ENCODE peak calls at places on chromosome 1, in six cellular contexts. One of them, this sample, is unnamed.

GRCh38 chr1:191851799-191852595 is 306.3 kb upstream of the RGS18 start:
- DNase-seq in pancreas: no peak
- DNase-seq in uterus: no peak
- DNase-seq in heart right ventricle: no peak
- DNase-seq in fibroblast of lung: peak; percentile 81
- DNase-seq in right atrium auricular region: no peak
- DNase-seq in this sample: no peak

GRCh38 chr1:203860396-203860951 is 925 bp upstream of the SNRPE start:
- DNase-seq in pancreas: peak; percentile 67
- DNase-seq in uterus: peak; percentile 35
- DNase-seq in heart right ventricle: no peak
- DNase-seq in fibroblast of lung: peak; percentile 72
- DNase-seq in right atrium auricular region: no peak
- DNase-seq in this sample: peak; percentile 95

GRCh38 chr1:166865931-166866330 is 10.1 kb downstream of the TADA1 start:
- DNase-seq in pancreas: no peak
- DNase-seq in uterus: no peak
- DNase-seq in heart right ventricle: no peak
- DNase-seq in fibroblast of lung: no peak
- DNase-seq in right atrium auricular region: no peak
- DNase-seq in this sample: no peak

GRCh38 chr1:193487722-193488121 is 301.3 kb upstream of the B3GALT2 start:
- DNase-seq in pancreas: no peak
- DNase-seq in uterus: no peak
- DNase-seq in heart right ventricle: no peak
- DNase-seq in fibroblast of lung: no peak
- DNase-seq in right atrium auricular region: no peak
- DNase-seq in this sample: no peak

GRCh38 chr1:40032240-40032891 is 8.2 kb upstream of the CAP1 start:
- DNase-seq in pancreas: peak; percentile 49
- DNase-seq in uterus: peak; percentile 53
- DNase-seq in heart right ventricle: no peak
- DNase-seq in fibroblast of lung: peak; percentile 67
- DNase-seq in right atrium auricular region: peak; percentile 69
- DNase-seq in this sample: peak; percentile 76

GRCh38 chr1:39655578-39656268 is 16.2 kb downstream of the NT5C1A start:
- DNase-seq in pancreas: no peak
- DNase-seq in uterus: no peak
- DNase-seq in heart right ventricle: no peak
- DNase-seq in fibroblast of lung: no peak
- DNase-seq in right atrium auricular region: no peak
- DNase-seq in this sample: no peak

GRCh38 chr1:246753670-246754535 is 29.7 kb downstream of the SCCPDH start:
- DNase-seq in pancreas: peak; percentile 51
- DNase-seq in uterus: peak; percentile 43
- DNase-seq in heart right ventricle: peak; percentile 42
- DNase-seq in fibroblast of lung: peak; percentile 38
- DNase-seq in right atrium auricular region: no peak
- DNase-seq in this sample: peak; percentile 35

GRCh38 chr1:153678519-153679336 is at the start of gene NPR1:
- DNase-seq in pancreas: peak; percentile 29
- DNase-seq in uterus: peak; percentile 69
- DNase-seq in heart right ventricle: peak; percentile 72
- DNase-seq in fibroblast of lung: no peak
- DNase-seq in right atrium auricular region: peak; percentile 74
- DNase-seq in this sample: no peak

GRCh38 chr1:227124461-227124860 is 184.4 kb downstream of the COQ8A start:
- DNase-seq in pancreas: no peak
- DNase-seq in uterus: no peak
- DNase-seq in heart right ventricle: no peak
- DNase-seq in fibroblast of lung: peak; percentile 18
- DNase-seq in right atrium auricular region: no peak
- DNase-seq in this sample: no peak

GRCh38 chr1:19640363-19641316 is 3.5 kb upstream of the NBL1 start:
- DNase-seq in pancreas: peak; percentile 34
- DNase-seq in uterus: no peak
- DNase-seq in heart right ventricle: no peak
- DNase-seq in fibroblast of lung: peak; percentile 25
- DNase-seq in right atrium auricular region: no peak
- DNase-seq in this sample: peak; percentile 94

GRCh38 chr1:229514578-229515275 is 6.6 kb upstream of the NUP133 start:
- DNase-seq in pancreas: peak; percentile 64
- DNase-seq in uterus: peak; percentile 68
- DNase-seq in heart right ventricle: peak; percentile 18
- DNase-seq in fibroblast of lung: peak; percentile 64
- DNase-seq in right atrium auricular region: peak; percentile 63
- DNase-seq in this sample: peak; percentile 78

GRCh38 chr1:150922519-150922975 is 3.6 kb upstream of the SETDB1 start:
- DNase-seq in pancreas: peak; percentile 67
- DNase-seq in uterus: peak; percentile 78
- DNase-seq in heart right ventricle: no peak
- DNase-seq in fibroblast of lung: peak; percentile 91
- DNase-seq in right atrium auricular region: peak; percentile 75
- DNase-seq in this sample: peak; percentile 85

GRCh38 chr1:231021540-231022031 is 18.5 kb downstream of the FAM89A start:
- DNase-seq in pancreas: no peak
- DNase-seq in uterus: no peak
- DNase-seq in heart right ventricle: no peak
- DNase-seq in fibroblast of lung: no peak
- DNase-seq in right atrium auricular region: no peak
- DNase-seq in this sample: no peak

GRCh38 chr1:42380617-42381423 is at the start of gene RIMKLA:
- DNase-seq in pancreas: peak; percentile 62
- DNase-seq in uterus: no peak
- DNase-seq in heart right ventricle: peak; percentile 61
- DNase-seq in fibroblast of lung: peak; percentile 20
- DNase-seq in right atrium auricular region: no peak
- DNase-seq in this sample: peak; percentile 53

GRCh38 chr1:193115629-193116227 is 6.1 kb upstream of the CDC73 start:
- DNase-seq in pancreas: no peak
- DNase-seq in uterus: peak; percentile 69
- DNase-seq in heart right ventricle: no peak
- DNase-seq in fibroblast of lung: peak; percentile 100
- DNase-seq in right atrium auricular region: no peak
- DNase-seq in this sample: peak; percentile 75

GRCh38 chr1:41843378-41843777 is 75.3 kb downstream of the HIVEP3 start:
- DNase-seq in pancreas: no peak
- DNase-seq in uterus: no peak
- DNase-seq in heart right ventricle: no peak
- DNase-seq in fibroblast of lung: peak; percentile 88
- DNase-seq in right atrium auricular region: no peak
- DNase-seq in this sample: no peak

GRCh38 chr1:156673387-156674121 is 3.7 kb downstream of the NES start:
- DNase-seq in pancreas: no peak
- DNase-seq in uterus: no peak
- DNase-seq in heart right ventricle: no peak
- DNase-seq in fibroblast of lung: peak; percentile 50
- DNase-seq in right atrium auricular region: no peak
- DNase-seq in this sample: no peak

GRCh38 chr1:153957744-153958110 is 685 bp downstream of the CRTC2 start:
- DNase-seq in pancreas: no peak
- DNase-seq in uterus: no peak
- DNase-seq in heart right ventricle: no peak
- DNase-seq in fibroblast of lung: peak; percentile 36
- DNase-seq in right atrium auricular region: no peak
- DNase-seq in this sample: peak; percentile 33

GRCh38 chr1:2251363-2251762 is 23.2 kb downstream of the SKI start:
- DNase-seq in pancreas: no peak
- DNase-seq in uterus: no peak
- DNase-seq in heart right ventricle: no peak
- DNase-seq in fibroblast of lung: no peak
- DNase-seq in right atrium auricular region: no peak
- DNase-seq in this sample: no peak

GRCh38 chr1:2251786-2252185 is 23.7 kb downstream of the SKI start:
- DNase-seq in pancreas: peak; percentile 52
- DNase-seq in uterus: no peak
- DNase-seq in heart right ventricle: peak; percentile 80
- DNase-seq in fibroblast of lung: no peak
- DNase-seq in right atrium auricular region: no peak
- DNase-seq in this sample: peak; percentile 45

GRCh38 chr1:2249559-2249906 is 21.4 kb downstream of the SKI start:
- DNase-seq in pancreas: no peak
- DNase-seq in uterus: no peak
- DNase-seq in heart right ventricle: no peak
- DNase-seq in fibroblast of lung: no peak
- DNase-seq in right atrium auricular region: no peak
- DNase-seq in this sample: no peak

GRCh38 chr1:2252423-2252822 is 24.3 kb downstream of the SKI start:
- DNase-seq in pancreas: no peak
- DNase-seq in uterus: no peak
- DNase-seq in heart right ventricle: no peak
- DNase-seq in fibroblast of lung: no peak
- DNase-seq in right atrium auricular region: no peak
- DNase-seq in this sample: no peak

GRCh38 chr1:2250721-2251281 is 22.7 kb downstream of the SKI start:
- DNase-seq in pancreas: no peak
- DNase-seq in uterus: no peak
- DNase-seq in heart right ventricle: no peak
- DNase-seq in fibroblast of lung: no peak
- DNase-seq in right atrium auricular region: no peak
- DNase-seq in this sample: peak; percentile 88
- H3K4me1 ChIP-seq in pancreas: peaks cover 35% of the 10 kb centered on the region
- H3K4me1 ChIP-seq in uterus: peaks cover 60% of the 10 kb centered on the region
- H3K4me1 ChIP-seq in heart right ventricle: peaks cover 78% of the 10 kb centered on the region
- H3K4me1 ChIP-seq in fibroblast of lung: peaks cover 2% of the 10 kb centered on the region
- H3K4me1 ChIP-seq in right atrium auricular region: peaks cover 95% of the 10 kb centered on the region
- H3K4me1 ChIP-seq in this sample: peaks cover 14% of the 10 kb centered on the region

GRCh38 chr1:234536756-234537155 is 57.8 kb upstream of the TARBP1 start:
- DNase-seq in pancreas: no peak
- DNase-seq in uterus: no peak
- DNase-seq in heart right ventricle: no peak
- DNase-seq in fibroblast of lung: no peak
- DNase-seq in right atrium auricular region: no peak
- DNase-seq in this sample: no peak

GRCh38 chr1:234533975-234534876 is 55.2 kb upstream of the TARBP1 start:
- DNase-seq in pancreas: peak; percentile 81
- DNase-seq in uterus: peak; percentile 98
- DNase-seq in heart right ventricle: peak; percentile 89
- DNase-seq in fibroblast of lung: peak; percentile 98
- DNase-seq in right atrium auricular region: peak; percentile 99
- DNase-seq in this sample: no peak

GRCh38 chr1:234535763-234536515 is 57.0 kb upstream of the TARBP1 start:
- DNase-seq in pancreas: no peak
- DNase-seq in uterus: peak; percentile 69
- DNase-seq in heart right ventricle: peak; percentile 65
- DNase-seq in fibroblast of lung: peak; percentile 61
- DNase-seq in right atrium auricular region: peak; percentile 90
- DNase-seq in this sample: no peak

GRCh38 chr1:234537236-234537635 is 58.3 kb upstream of the TARBP1 start:
- DNase-seq in pancreas: no peak
- DNase-seq in uterus: no peak
- DNase-seq in heart right ventricle: no peak
- DNase-seq in fibroblast of lung: no peak
- DNase-seq in right atrium auricular region: no peak
- DNase-seq in this sample: no peak

GRCh38 chr1:234535208-234535607 is 56.2 kb upstream of the TARBP1 start:
- DNase-seq in pancreas: no peak
- DNase-seq in uterus: no peak
- DNase-seq in heart right ventricle: no peak
- DNase-seq in fibroblast of lung: no peak
- DNase-seq in right atrium auricular region: no peak
- DNase-seq in this sample: no peak
- H3K4me1 ChIP-seq in pancreas: peaks cover 74% of the 10 kb centered on the region
- H3K4me1 ChIP-seq in uterus: peaks cover 33% of the 10 kb centered on the region
- H3K4me1 ChIP-seq in heart right ventricle: peaks cover 93% of the 10 kb centered on the region
- H3K4me1 ChIP-seq in fibroblast of lung: peaks cover 40% of the 10 kb centered on the region
- H3K4me1 ChIP-seq in right atrium auricular region: peaks cover 100% of the 10 kb centered on the region
- H3K4me1 ChIP-seq in this sample: peaks cover 14% of the 10 kb centered on the region

DNA sequence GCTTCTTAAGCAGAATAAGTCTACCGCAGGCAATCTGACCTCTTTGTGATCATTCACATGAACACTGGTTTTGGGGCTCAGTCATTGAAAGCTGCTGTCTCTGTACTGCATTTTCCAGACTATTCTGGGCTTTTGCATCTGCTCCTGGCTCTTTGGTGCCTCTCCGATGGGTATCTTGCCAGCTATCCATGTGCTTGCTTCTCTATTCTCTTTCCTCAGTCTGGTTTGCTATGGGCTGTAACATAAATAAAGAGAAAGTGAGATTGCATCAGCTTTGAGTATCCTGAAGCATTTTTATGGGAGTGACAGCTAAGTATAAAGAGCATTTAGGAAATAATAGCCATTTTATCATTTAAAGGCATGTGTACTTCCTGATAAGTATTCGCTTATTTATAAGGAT is 70.7 kb downstream of the C1orf21 start:
- DNase-seq in pancreas: no peak
- DNase-seq in uterus: no peak
- DNase-seq in heart right ventricle: no peak
- DNase-seq in fibroblast of lung: no peak
- DNase-seq in right atrium auricular region: no peak
- DNase-seq in this sample: no peak
- H3K4me1 ChIP-seq in pancreas: peaks cover 9% of the 10 kb centered on the region
- H3K4me1 ChIP-seq in uterus: no peaks in the 10 kb centered on the region
- H3K4me1 ChIP-seq in heart right ventricle: peaks cover 61% of the 10 kb centered on the region
- H3K4me1 ChIP-seq in fibroblast of lung: peaks cover 4% of the 10 kb centered on the region
- H3K4me1 ChIP-seq in right atrium auricular region: peaks cover 63% of the 10 kb centered on the region
- H3K4me1 ChIP-seq in this sample: peaks cover 6% of the 10 kb centered on the region

DNA sequence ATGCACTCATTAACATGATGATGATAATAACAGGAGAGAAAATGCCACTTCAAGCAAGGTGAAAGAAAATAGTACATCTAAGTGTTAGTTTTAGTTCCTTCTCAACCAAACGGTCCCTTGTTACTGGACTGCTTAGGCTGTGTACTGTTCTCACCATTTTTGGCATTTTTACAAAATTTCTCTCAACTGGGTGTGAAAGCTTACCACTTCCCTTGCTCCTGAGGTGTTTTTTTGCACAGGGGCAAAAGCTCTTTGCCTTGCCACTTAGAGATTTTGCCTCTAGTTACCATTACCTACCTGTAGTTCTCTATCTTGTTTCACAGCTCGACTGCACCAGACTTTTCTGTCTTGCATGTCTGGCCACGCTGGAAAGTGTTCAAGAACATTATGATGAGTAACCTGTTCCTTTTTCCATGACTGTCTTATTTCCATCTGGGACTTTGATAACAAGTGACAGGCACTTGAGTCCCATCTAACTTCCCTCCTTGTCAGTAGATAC is 10.7 kb downstream of the NEK7 start:
- DNase-seq in pancreas: no peak
- DNase-seq in uterus: no peak
- DNase-seq in heart right ventricle: no peak
- DNase-seq in fibroblast of lung: peak; percentile 73
- DNase-seq in right atrium auricular region: no peak
- DNase-seq in this sample: peak; percentile 38
- H3K4me1 ChIP-seq in pancreas: peaks cover 43% of the 10 kb centered on the region
- H3K4me1 ChIP-seq in uterus: no peaks in the 10 kb centered on the region
- H3K4me1 ChIP-seq in heart right ventricle: peaks cover 80% of the 10 kb centered on the region
- H3K4me1 ChIP-seq in fibroblast of lung: no peaks in the 10 kb centered on the region
- H3K4me1 ChIP-seq in right atrium auricular region: peaks cover 86% of the 10 kb centered on the region
- H3K4me1 ChIP-seq in this sample: peaks cover 27% of the 10 kb centered on the region

GRCh38 chr1:33341190-33341589 is 20.3 kb upstream of the A3GALT2 start:
- DNase-seq in pancreas: no peak
- DNase-seq in uterus: no peak
- DNase-seq in heart right ventricle: no peak
- DNase-seq in fibroblast of lung: no peak
- DNase-seq in right atrium auricular region: no peak
- DNase-seq in this sample: no peak
- H3K4me1 ChIP-seq in pancreas: peaks cover 93% of the 10 kb centered on the region
- H3K4me1 ChIP-seq in uterus: peaks cover 49% of the 10 kb centered on the region
- H3K4me1 ChIP-seq in heart right ventricle: peaks cover 99% of the 10 kb centered on the region
- H3K4me1 ChIP-seq in fibroblast of lung: peaks cover 70% of the 10 kb centered on the region
- H3K4me1 ChIP-seq in right atrium auricular region: peaks cover 99% of the 10 kb centered on the region
- H3K4me1 ChIP-seq in this sample: peaks cover 5% of the 10 kb centered on the region